ENCODE peak calls at places on chromosomes 5 and 9, in ten cellular contexts. One of them, this sample, is unnamed.

GRCh38 chr5:74632947-74633356 is 7.6 kb downstream of the ENC1 start:
- DNase-seq in astrocyte of the spinal cord: peak
- DNase-seq in activated CD4-positive, alpha-beta T cell treated with anti-CD3 and anti-CD28 coated beads, Interleukin-2, amount 10 ng/mL, durations not matched to agents 7 days and 5 days: no peak
- DNase-seq in B cell: no peak
- DNase-seq in CD8-positive, alpha-beta T cell: no peak
- DNase-seq in GM04503: no peak
- DNase-seq in HTR-8/SVneo: no peak
- DNase-seq in posterior cingulate gyrus: no peak
- DNase-seq in effector memory CD4-positive, alpha-beta T cell: no peak
- DNase-seq in thoracic aorta: no peak
- DNase-seq in this sample: no peak

GRCh38 chr9:114179516-114179915 is 24.2 kb downstream of the COL27A1 start:
- DNase-seq in HTR-8/SVneo: no peak
- DNase-seq in astrocyte of the spinal cord: no peak
- DNase-seq in posterior cingulate gyrus: no peak
- DNase-seq in GM04503: no peak
- DNase-seq in CD8-positive, alpha-beta T cell: no peak
- DNase-seq in B cell: no peak
- DNase-seq in activated CD4-positive, alpha-beta T cell treated with anti-CD3 and anti-CD28 coated beads, Interleukin-2, amount 10 ng/mL, durations not matched to agents 7 days and 5 days: no peak
- DNase-seq in effector memory CD4-positive, alpha-beta T cell: no peak
- DNase-seq in thoracic aorta: no peak
- DNase-seq in this sample: no peak

GRCh38 chr5:163963881-163964280 is 458.5 kb downstream of the MAT2B start:
- DNase-seq in B cell: no peak
- DNase-seq in thoracic aorta: no peak
- DNase-seq in activated CD4-positive, alpha-beta T cell treated with anti-CD3 and anti-CD28 coated beads, Interleukin-2, amount 10 ng/mL, durations not matched to agents 7 days and 5 days: no peak
- DNase-seq in posterior cingulate gyrus: no peak
- DNase-seq in astrocyte of the spinal cord: no peak
- DNase-seq in HTR-8/SVneo: no peak
- DNase-seq in GM04503: no peak
- DNase-seq in CD8-positive, alpha-beta T cell: no peak
- DNase-seq in effector memory CD4-positive, alpha-beta T cell: no peak
- DNase-seq in this sample: no peak

GRCh38 chr5:30401479-30402058 is 791.9 kb upstream of the CDH6 start:
- DNase-seq in effector memory CD4-positive, alpha-beta T cell: no peak
- DNase-seq in astrocyte of the spinal cord: peak
- DNase-seq in B cell: no peak
- DNase-seq in posterior cingulate gyrus: no peak
- DNase-seq in CD8-positive, alpha-beta T cell: no peak
- DNase-seq in activated CD4-positive, alpha-beta T cell treated with anti-CD3 and anti-CD28 coated beads, Interleukin-2, amount 10 ng/mL, durations not matched to agents 7 days and 5 days: no peak
- DNase-seq in thoracic aorta: no peak
- DNase-seq in GM04503: no peak
- DNase-seq in HTR-8/SVneo: peak
- DNase-seq in this sample: no peak

GRCh38 chr9:33924978-33925797 is 108.2 kb downstream of the UBE2R2 start:
- DNase-seq in astrocyte of the spinal cord: peak
- DNase-seq in thoracic aorta: no peak
- DNase-seq in HTR-8/SVneo: peak
- DNase-seq in CD8-positive, alpha-beta T cell: no peak
- DNase-seq in effector memory CD4-positive, alpha-beta T cell: no peak
- DNase-seq in activated CD4-positive, alpha-beta T cell treated with anti-CD3 and anti-CD28 coated beads, Interleukin-2, amount 10 ng/mL, durations not matched to agents 7 days and 5 days: peak
- DNase-seq in posterior cingulate gyrus: peak
- DNase-seq in B cell: no peak
- DNase-seq in GM04503: peak
- DNase-seq in this sample: peak

GRCh38 chr5:154159343-154159742 is 31.2 kb upstream of the GALNT10 start:
- DNase-seq in effector memory CD4-positive, alpha-beta T cell: no peak
- DNase-seq in GM04503: no peak
- DNase-seq in CD8-positive, alpha-beta T cell: no peak
- DNase-seq in posterior cingulate gyrus: no peak
- DNase-seq in astrocyte of the spinal cord: peak
- DNase-seq in activated CD4-positive, alpha-beta T cell treated with anti-CD3 and anti-CD28 coated beads, Interleukin-2, amount 10 ng/mL, durations not matched to agents 7 days and 5 days: no peak
- DNase-seq in thoracic aorta: no peak
- DNase-seq in B cell: no peak
- DNase-seq in HTR-8/SVneo: no peak
- DNase-seq in this sample: no peak

GRCh38 chr5:158060216-158060615 is 201.3 kb upstream of the CLINT1 start:
- DNase-seq in thoracic aorta: no peak
- DNase-seq in GM04503: no peak
- DNase-seq in posterior cingulate gyrus: no peak
- DNase-seq in CD8-positive, alpha-beta T cell: no peak
- DNase-seq in HTR-8/SVneo: no peak
- DNase-seq in effector memory CD4-positive, alpha-beta T cell: no peak
- DNase-seq in B cell: no peak
- DNase-seq in activated CD4-positive, alpha-beta T cell treated with anti-CD3 and anti-CD28 coated beads, Interleukin-2, amount 10 ng/mL, durations not matched to agents 7 days and 5 days: no peak
- DNase-seq in astrocyte of the spinal cord: no peak
- DNase-seq in this sample: no peak

GRCh38 chr5:56734066-56734766 is 81.1 kb upstream of the MAP3K1 start:
- DNase-seq in posterior cingulate gyrus: no peak
- DNase-seq in GM04503: no peak
- DNase-seq in astrocyte of the spinal cord: no peak
- DNase-seq in HTR-8/SVneo: no peak
- DNase-seq in thoracic aorta: no peak
- DNase-seq in CD8-positive, alpha-beta T cell: no peak
- DNase-seq in effector memory CD4-positive, alpha-beta T cell: no peak
- DNase-seq in activated CD4-positive, alpha-beta T cell treated with anti-CD3 and anti-CD28 coated beads, Interleukin-2, amount 10 ng/mL, durations not matched to agents 7 days and 5 days: no peak
- DNase-seq in B cell: peak
- DNase-seq in this sample: no peak

GRCh38 chr9:133147412-133148271 is 16.1 kb downstream of the GBGT1 start:
- DNase-seq in posterior cingulate gyrus: peak
- DNase-seq in thoracic aorta: no peak
- DNase-seq in effector memory CD4-positive, alpha-beta T cell: peak
- DNase-seq in HTR-8/SVneo: peak
- DNase-seq in astrocyte of the spinal cord: peak
- DNase-seq in CD8-positive, alpha-beta T cell: peak
- DNase-seq in B cell: peak
- DNase-seq in activated CD4-positive, alpha-beta T cell treated with anti-CD3 and anti-CD28 coated beads, Interleukin-2, amount 10 ng/mL, durations not matched to agents 7 days and 5 days: peak
- DNase-seq in GM04503: no peak
- DNase-seq in this sample: peak

GRCh38 chr9:80797841-80798688 is 891.3 kb downstream of the TLE1 start:
- DNase-seq in GM04503: no peak
- DNase-seq in effector memory CD4-positive, alpha-beta T cell: no peak
- DNase-seq in HTR-8/SVneo: no peak
- DNase-seq in posterior cingulate gyrus: peak
- DNase-seq in B cell: no peak
- DNase-seq in thoracic aorta: no peak
- DNase-seq in astrocyte of the spinal cord: peak
- DNase-seq in activated CD4-positive, alpha-beta T cell treated with anti-CD3 and anti-CD28 coated beads, Interleukin-2, amount 10 ng/mL, durations not matched to agents 7 days and 5 days: no peak
- DNase-seq in CD8-positive, alpha-beta T cell: no peak
- DNase-seq in this sample: no peak

GRCh38 chr9:21684831-21685362 is 117.5 kb upstream of the MTAP start:
- DNase-seq in astrocyte of the spinal cord: peak
- DNase-seq in effector memory CD4-positive, alpha-beta T cell: no peak
- DNase-seq in thoracic aorta: no peak
- DNase-seq in B cell: no peak
- DNase-seq in CD8-positive, alpha-beta T cell: no peak
- DNase-seq in activated CD4-positive, alpha-beta T cell treated with anti-CD3 and anti-CD28 coated beads, Interleukin-2, amount 10 ng/mL, durations not matched to agents 7 days and 5 days: no peak
- DNase-seq in HTR-8/SVneo: no peak
- DNase-seq in posterior cingulate gyrus: no peak
- DNase-seq in GM04503: no peak
- DNase-seq in this sample: no peak

GRCh38 chr5:150298701-150299451 is 3.8 kb downstream of the ARSI start:
- DNase-seq in thoracic aorta: no peak
- DNase-seq in activated CD4-positive, alpha-beta T cell treated with anti-CD3 and anti-CD28 coated beads, Interleukin-2, amount 10 ng/mL, durations not matched to agents 7 days and 5 days: no peak
- DNase-seq in B cell: no peak
- DNase-seq in GM04503: peak
- DNase-seq in CD8-positive, alpha-beta T cell: no peak
- DNase-seq in astrocyte of the spinal cord: peak
- DNase-seq in HTR-8/SVneo: no peak
- DNase-seq in effector memory CD4-positive, alpha-beta T cell: no peak
- DNase-seq in posterior cingulate gyrus: no peak
- DNase-seq in this sample: no peak

GRCh38 chr5:171314728-171315385 is 5.8 kb downstream of the TLX3 start:
- DNase-seq in GM04503: no peak
- DNase-seq in astrocyte of the spinal cord: peak
- DNase-seq in posterior cingulate gyrus: no peak
- DNase-seq in activated CD4-positive, alpha-beta T cell treated with anti-CD3 and anti-CD28 coated beads, Interleukin-2, amount 10 ng/mL, durations not matched to agents 7 days and 5 days: no peak
- DNase-seq in HTR-8/SVneo: no peak
- DNase-seq in B cell: no peak
- DNase-seq in effector memory CD4-positive, alpha-beta T cell: no peak
- DNase-seq in thoracic aorta: no peak
- DNase-seq in CD8-positive, alpha-beta T cell: no peak
- DNase-seq in this sample: no peak

GRCh38 chr9:26169684-26170083 is 491.4 kb upstream of the TUSC1 start:
- DNase-seq in thoracic aorta: no peak
- DNase-seq in effector memory CD4-positive, alpha-beta T cell: no peak
- DNase-seq in B cell: no peak
- DNase-seq in activated CD4-positive, alpha-beta T cell treated with anti-CD3 and anti-CD28 coated beads, Interleukin-2, amount 10 ng/mL, durations not matched to agents 7 days and 5 days: no peak
- DNase-seq in HTR-8/SVneo: no peak
- DNase-seq in posterior cingulate gyrus: no peak
- DNase-seq in CD8-positive, alpha-beta T cell: no peak
- DNase-seq in astrocyte of the spinal cord: peak
- DNase-seq in GM04503: no peak
- DNase-seq in this sample: no peak

GRCh38 chr9:125989090-125989501 is 241.9 kb downstream of the PBX3 start:
- DNase-seq in activated CD4-positive, alpha-beta T cell treated with anti-CD3 and anti-CD28 coated beads, Interleukin-2, amount 10 ng/mL, durations not matched to agents 7 days and 5 days: no peak
- DNase-seq in GM04503: no peak
- DNase-seq in effector memory CD4-positive, alpha-beta T cell: no peak
- DNase-seq in CD8-positive, alpha-beta T cell: no peak
- DNase-seq in thoracic aorta: no peak
- DNase-seq in astrocyte of the spinal cord: no peak
- DNase-seq in posterior cingulate gyrus: peak
- DNase-seq in HTR-8/SVneo: no peak
- DNase-seq in B cell: no peak
- DNase-seq in this sample: no peak

GRCh38 chr9:128005938-128006337 is 25.1 kb upstream of the EEIG1 start:
- DNase-seq in effector memory CD4-positive, alpha-beta T cell: no peak
- DNase-seq in thoracic aorta: no peak
- DNase-seq in GM04503: no peak
- DNase-seq in activated CD4-positive, alpha-beta T cell treated with anti-CD3 and anti-CD28 coated beads, Interleukin-2, amount 10 ng/mL, durations not matched to agents 7 days and 5 days: no peak
- DNase-seq in posterior cingulate gyrus: no peak
- DNase-seq in HTR-8/SVneo: peak
- DNase-seq in astrocyte of the spinal cord: no peak
- DNase-seq in CD8-positive, alpha-beta T cell: no peak
- DNase-seq in B cell: no peak
- DNase-seq in this sample: no peak

GRCh38 chr5:96790851-96791513 is 16.8 kb downstream of the ERAP1 start:
- DNase-seq in HTR-8/SVneo: no peak
- DNase-seq in posterior cingulate gyrus: no peak
- DNase-seq in effector memory CD4-positive, alpha-beta T cell: no peak
- DNase-seq in GM04503: no peak
- DNase-seq in activated CD4-positive, alpha-beta T cell treated with anti-CD3 and anti-CD28 coated beads, Interleukin-2, amount 10 ng/mL, durations not matched to agents 7 days and 5 days: no peak
- DNase-seq in B cell: no peak
- DNase-seq in thoracic aorta: no peak
- DNase-seq in astrocyte of the spinal cord: peak
- DNase-seq in CD8-positive, alpha-beta T cell: no peak
- DNase-seq in this sample: no peak

GRCh38 chr5:113394658-113395057 is 40.1 kb downstream of the TSSK1B start:
- DNase-seq in effector memory CD4-positive, alpha-beta T cell: no peak
- DNase-seq in CD8-positive, alpha-beta T cell: no peak
- DNase-seq in B cell: no peak
- DNase-seq in astrocyte of the spinal cord: no peak
- DNase-seq in activated CD4-positive, alpha-beta T cell treated with anti-CD3 and anti-CD28 coated beads, Interleukin-2, amount 10 ng/mL, durations not matched to agents 7 days and 5 days: no peak
- DNase-seq in HTR-8/SVneo: no peak
- DNase-seq in GM04503: no peak
- DNase-seq in posterior cingulate gyrus: no peak
- DNase-seq in thoracic aorta: no peak
- DNase-seq in this sample: no peak

GRCh38 chr9:88256216-88256615 is 117.9 kb upstream of the SPATA31C2 start:
- DNase-seq in effector memory CD4-positive, alpha-beta T cell: no peak
- DNase-seq in GM04503: no peak
- DNase-seq in astrocyte of the spinal cord: no peak
- DNase-seq in B cell: no peak
- DNase-seq in CD8-positive, alpha-beta T cell: no peak
- DNase-seq in posterior cingulate gyrus: no peak
- DNase-seq in HTR-8/SVneo: no peak
- DNase-seq in activated CD4-positive, alpha-beta T cell treated with anti-CD3 and anti-CD28 coated beads, Interleukin-2, amount 10 ng/mL, durations not matched to agents 7 days and 5 days: no peak
- DNase-seq in thoracic aorta: no peak
- DNase-seq in this sample: no peak

GRCh38 chr5:178468196-178468685 is 122.0 kb downstream of the COL23A1 start:
- DNase-seq in thoracic aorta: no peak
- DNase-seq in astrocyte of the spinal cord: no peak
- DNase-seq in B cell: no peak
- DNase-seq in activated CD4-positive, alpha-beta T cell treated with anti-CD3 and anti-CD28 coated beads, Interleukin-2, amount 10 ng/mL, durations not matched to agents 7 days and 5 days: no peak
- DNase-seq in posterior cingulate gyrus: no peak
- DNase-seq in HTR-8/SVneo: no peak
- DNase-seq in CD8-positive, alpha-beta T cell: no peak
- DNase-seq in GM04503: no peak
- DNase-seq in effector memory CD4-positive, alpha-beta T cell: no peak
- DNase-seq in this sample: no peak

GRCh38 chr5:153523831-153524230 is 33.4 kb downstream of the GRIA1 start:
- DNase-seq in GM04503: no peak
- DNase-seq in HTR-8/SVneo: no peak
- DNase-seq in B cell: no peak
- DNase-seq in astrocyte of the spinal cord: peak
- DNase-seq in posterior cingulate gyrus: peak
- DNase-seq in activated CD4-positive, alpha-beta T cell treated with anti-CD3 and anti-CD28 coated beads, Interleukin-2, amount 10 ng/mL, durations not matched to agents 7 days and 5 days: no peak
- DNase-seq in CD8-positive, alpha-beta T cell: no peak
- DNase-seq in effector memory CD4-positive, alpha-beta T cell: no peak
- DNase-seq in thoracic aorta: no peak
- DNase-seq in this sample: no peak

GRCh38 chr5:108521841-108522506 is 140.1 kb upstream of the FBXL17 start:
- DNase-seq in CD8-positive, alpha-beta T cell: no peak
- DNase-seq in GM04503: peak
- DNase-seq in thoracic aorta: no peak
- DNase-seq in posterior cingulate gyrus: no peak
- DNase-seq in effector memory CD4-positive, alpha-beta T cell: no peak
- DNase-seq in astrocyte of the spinal cord: peak
- DNase-seq in activated CD4-positive, alpha-beta T cell treated with anti-CD3 and anti-CD28 coated beads, Interleukin-2, amount 10 ng/mL, durations not matched to agents 7 days and 5 days: peak
- DNase-seq in B cell: no peak
- DNase-seq in HTR-8/SVneo: peak
- DNase-seq in this sample: no peak

GRCh38 chr5:102627311-102627710 is 127.8 kb upstream of the PAM start:
- DNase-seq in B cell: no peak
- DNase-seq in activated CD4-positive, alpha-beta T cell treated with anti-CD3 and anti-CD28 coated beads, Interleukin-2, amount 10 ng/mL, durations not matched to agents 7 days and 5 days: no peak
- DNase-seq in effector memory CD4-positive, alpha-beta T cell: no peak
- DNase-seq in CD8-positive, alpha-beta T cell: no peak
- DNase-seq in astrocyte of the spinal cord: peak
- DNase-seq in HTR-8/SVneo: peak
- DNase-seq in posterior cingulate gyrus: no peak
- DNase-seq in GM04503: no peak
- DNase-seq in thoracic aorta: no peak
- DNase-seq in this sample: no peak

GRCh38 chr5:38207343-38207742 is 51.0 kb upstream of the EGFLAM start:
- DNase-seq in effector memory CD4-positive, alpha-beta T cell: no peak
- DNase-seq in posterior cingulate gyrus: no peak
- DNase-seq in CD8-positive, alpha-beta T cell: no peak
- DNase-seq in GM04503: no peak
- DNase-seq in HTR-8/SVneo: no peak
- DNase-seq in thoracic aorta: no peak
- DNase-seq in astrocyte of the spinal cord: no peak
- DNase-seq in B cell: no peak
- DNase-seq in activated CD4-positive, alpha-beta T cell treated with anti-CD3 and anti-CD28 coated beads, Interleukin-2, amount 10 ng/mL, durations not matched to agents 7 days and 5 days: no peak
- DNase-seq in this sample: no peak

GRCh38 chr5:61790678-61791077 is 458.6 kb downstream of the ZSWIM6 start:
- DNase-seq in effector memory CD4-positive, alpha-beta T cell: no peak
- DNase-seq in B cell: no peak
- DNase-seq in CD8-positive, alpha-beta T cell: no peak
- DNase-seq in astrocyte of the spinal cord: no peak
- DNase-seq in activated CD4-positive, alpha-beta T cell treated with anti-CD3 and anti-CD28 coated beads, Interleukin-2, amount 10 ng/mL, durations not matched to agents 7 days and 5 days: no peak
- DNase-seq in HTR-8/SVneo: no peak
- DNase-seq in thoracic aorta: no peak
- DNase-seq in GM04503: no peak
- DNase-seq in posterior cingulate gyrus: no peak
- DNase-seq in this sample: no peak

GRCh38 chr5:172418847-172419810 is 35.2 kb downstream of the SH3PXD2B start:
- DNase-seq in CD8-positive, alpha-beta T cell: no peak
- DNase-seq in effector memory CD4-positive, alpha-beta T cell: no peak
- DNase-seq in activated CD4-positive, alpha-beta T cell treated with anti-CD3 and anti-CD28 coated beads, Interleukin-2, amount 10 ng/mL, durations not matched to agents 7 days and 5 days: no peak
- DNase-seq in posterior cingulate gyrus: no peak
- DNase-seq in astrocyte of the spinal cord: no peak
- DNase-seq in HTR-8/SVneo: no peak
- DNase-seq in GM04503: no peak
- DNase-seq in thoracic aorta: no peak
- DNase-seq in B cell: no peak
- DNase-seq in this sample: no peak

GRCh38 chr5:134227259-134227658 is 1.4 kb upstream of the PPP2CA start:
- DNase-seq in GM04503: no peak
- DNase-seq in astrocyte of the spinal cord: no peak
- DNase-seq in posterior cingulate gyrus: peak
- DNase-seq in CD8-positive, alpha-beta T cell: no peak
- DNase-seq in HTR-8/SVneo: no peak
- DNase-seq in thoracic aorta: no peak
- DNase-seq in B cell: no peak
- DNase-seq in activated CD4-positive, alpha-beta T cell treated with anti-CD3 and anti-CD28 coated beads, Interleukin-2, amount 10 ng/mL, durations not matched to agents 7 days and 5 days: no peak
- DNase-seq in effector memory CD4-positive, alpha-beta T cell: no peak
- DNase-seq in this sample: peak

This sample was measured in substantia nigra.